ENCODE peak calls at places on chromosomes 16 and 17, in nine cellular contexts. D, L, N, T, S, K, R, M and Q are unnamed samples.

GRCh38 chr16:82220541-82220940 is 50.5 kb upstream of the MPHOSPH6 start:
- DNase-seq in D (no peak), L (no peak), N (no peak), T (no peak), S (no peak), K (no peak), R (no peak), M (no peak), Q (no peak)

GRCh38 chr16:81469710-81470481 is 25.3 kb downstream of the CMIP start:
- DNase-seq in D (no peak), L (no peak), N (no peak), T (peak), S (no peak), K (no peak), R (no peak), M (peak), Q (no peak)

GRCh38 chr16:66653581-66654350 is 42.8 kb downstream of the CMTM4 start:
- DNase-seq in D (no peak), L (peak), N (no peak), T (no peak), S (peak), K (no peak), R (peak), M (no peak), Q (no peak)

GRCh38 chr16:49843758-49844157 is 12.2 kb downstream of the ZNF423 start:
- DNase-seq in D (no peak), L (no peak), N (no peak), T (no peak), S (no peak), K (no peak), R (no peak), M (no peak), Q (no peak)

GRCh38 chr16:84141143-84141670 is 3.8 kb downstream of the HSDL1 start:
- DNase-seq in D (no peak), L (no peak), N (no peak), T (peak), S (no peak), K (no peak), R (no peak), M (no peak), Q (no peak)

GRCh38 chr17:78322858-78323455 is 36.9 kb downstream of the SOCS3 start:
- DNase-seq in D (peak), L (no peak), N (no peak), T (no peak), S (peak), K (peak), R (peak), M (peak), Q (no peak)

GRCh38 chr16:27551046-27551445 is 1.1 kb downstream of the KATNIP start:
- DNase-seq in D (no peak), L (no peak), N (no peak), T (no peak), S (peak), K (no peak), R (no peak), M (no peak), Q (no peak)

GRCh38 chr17:45144199-45145034 is 3.9 kb upstream of the HEXIM1 start:
- DNase-seq in D (peak), L (no peak), N (no peak), T (no peak), S (peak), K (no peak), R (peak), M (peak), Q (no peak)

GRCh38 chr17:9004132-9004960 is 17.0 kb upstream of the NTN1 start:
- DNase-seq in D (no peak), L (no peak), N (no peak), T (no peak), S (no peak), K (no peak), R (no peak), M (no peak), Q (no peak)

GRCh38 chr17:80089762-80090161 is 11.6 kb upstream of the GAA start:
- DNase-seq in D (no peak), L (no peak), N (no peak), T (no peak), S (no peak), K (no peak), R (no peak), M (no peak), Q (no peak)

GRCh38 chr16:57752203-57752580 is 16.6 kb downstream of the KATNB1 start:
- DNase-seq in D (no peak), L (no peak), N (no peak), T (no peak), S (no peak), K (no peak), R (no peak), M (no peak), Q (no peak)

GRCh38 chr17:81934850-81935708 is 2.0 kb downstream of the PYCR1 start:
- DNase-seq in D (no peak), L (no peak), N (no peak), T (no peak), S (no peak), K (no peak), R (no peak), M (no peak), Q (no peak)

GRCh38 chr17:65290616-65291015 is 153.4 kb downstream of the RGS9 start:
- DNase-seq in D (no peak), L (no peak), N (peak), T (no peak), S (no peak), K (no peak), R (no peak), M (no peak), Q (no peak)

GRCh38 chr17:2612630-2613029 is 19.2 kb downstream of the PAFAH1B1 start:
- DNase-seq in D (no peak), L (no peak), N (no peak), T (no peak), S (no peak), K (no peak), R (no peak), M (no peak), Q (no peak)

GRCh38 chr16:4240624-4241023 is 1.3 kb downstream of the SRL start:
- DNase-seq in D (peak), L (no peak), N (no peak), T (no peak), S (no peak), K (no peak), R (no peak), M (peak), Q (no peak)

DNA sequence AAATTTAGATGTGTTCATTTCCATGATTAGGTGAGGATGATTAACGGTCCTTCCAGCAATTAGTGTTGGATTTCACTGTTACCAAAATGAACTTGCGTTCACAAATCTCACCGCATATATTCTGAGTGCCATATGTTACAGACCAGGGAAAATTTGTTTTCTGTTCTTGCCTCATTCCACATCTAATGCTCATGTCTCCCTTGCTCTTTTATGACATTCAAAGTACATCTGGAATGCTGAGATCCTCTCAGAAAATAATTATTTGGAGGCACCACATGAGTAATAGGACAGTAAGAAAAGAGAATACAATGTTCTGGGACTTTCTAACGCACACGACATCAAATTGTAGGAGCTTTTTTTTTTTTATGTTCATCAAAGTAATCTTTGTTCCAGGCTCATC is 406.5 kb downstream of the SHISA9 start:
- DNase-seq in D (no peak), L (no peak), N (no peak), T (no peak), S (peak), K (no peak), R (no peak), M (no peak), Q (no peak)
- TF ChIP-seq CTCF in D (no peak), L (no peak), N (no peak), T (no peak), S (no peak), K (no peak), R (no peak), M (no peak), Q (no peak)

GRCh38 chr16:30152517-30152916 is 29.5 kb upstream of the MAPK3 start:
- DNase-seq in D (no peak), L (no peak), N (no peak), T (no peak), S (no peak), K (no peak), R (no peak), M (no peak), Q (no peak)
- H3K4me3 ChIP-seq in D (no peak), L (no peak), N (no peak), T (no peak), S (no peak), K (no peak), R (no peak), M (no peak), Q (no peak)

DNA sequence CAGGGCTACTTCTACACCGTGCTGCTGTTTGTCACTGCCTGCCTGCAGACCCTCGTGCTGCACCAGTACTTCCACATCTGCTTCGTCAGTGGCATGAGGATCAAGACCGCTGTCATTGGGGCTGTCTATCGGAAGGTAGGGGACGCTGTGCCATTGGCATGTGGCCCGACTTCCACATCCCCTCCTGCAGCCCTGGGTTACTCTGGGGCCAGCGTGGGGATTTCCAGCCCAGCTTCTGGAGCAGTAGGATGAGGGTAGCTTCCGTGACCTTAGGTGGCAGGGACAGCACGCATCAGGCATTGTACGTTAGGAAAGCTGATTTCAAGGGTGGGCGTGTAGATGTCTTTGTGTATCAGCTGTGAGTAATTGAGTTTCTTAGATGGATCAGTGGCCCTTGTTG is 96.5 kb downstream of the ABCC1 start:
- DNase-seq in D (no peak), L (no peak), N (no peak), T (peak), S (no peak), K (no peak), R (no peak), M (no peak), Q (no peak)
- TF ChIP-seq CTCF in D (no peak), L (no peak), N (no peak), T (peak), S (peak), K (no peak), R (no peak), M (no peak), Q (peak)

GRCh38 chr16:64898159-64898558 is 223.7 kb downstream of the CDH11 start:
- DNase-seq in D (no peak), L (no peak), N (no peak), T (no peak), S (no peak), K (no peak), R (no peak), M (no peak), Q (no peak)

GRCh38 chr16:64892843-64893242 is 229.0 kb downstream of the CDH11 start:
- DNase-seq in D (no peak), L (peak), N (no peak), T (no peak), S (peak), K (no peak), R (peak), M (no peak), Q (no peak)

DNA sequence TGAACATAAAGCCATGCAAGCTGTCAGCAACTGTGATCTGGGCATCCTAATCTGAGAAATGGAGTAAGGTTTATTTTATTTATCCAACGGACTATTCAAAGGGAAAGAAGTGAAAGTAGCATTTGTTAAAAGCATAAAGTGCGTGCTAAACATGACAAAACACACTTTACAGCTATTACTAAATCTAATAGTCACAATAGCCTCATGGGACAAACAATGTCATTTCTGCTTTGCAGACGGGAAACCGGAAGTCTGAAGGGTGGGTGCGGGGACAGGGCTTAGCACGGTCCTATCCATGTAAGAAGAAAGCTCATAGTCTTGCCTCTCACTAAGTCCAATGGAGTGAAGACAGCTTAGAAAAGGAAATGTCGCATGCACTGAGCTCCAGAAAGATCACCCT is 228.5 kb downstream of the CDH11 start:
- DNase-seq in D (peak), L (no peak), N (no peak), T (no peak), S (peak), K (no peak), R (no peak), M (no peak), Q (no peak)
- H3K4me3 ChIP-seq in D (no peak), L (peak), N (no peak), T (no peak), S (peak), K (peak), R (no peak), M (no peak), Q (no peak)

DNA sequence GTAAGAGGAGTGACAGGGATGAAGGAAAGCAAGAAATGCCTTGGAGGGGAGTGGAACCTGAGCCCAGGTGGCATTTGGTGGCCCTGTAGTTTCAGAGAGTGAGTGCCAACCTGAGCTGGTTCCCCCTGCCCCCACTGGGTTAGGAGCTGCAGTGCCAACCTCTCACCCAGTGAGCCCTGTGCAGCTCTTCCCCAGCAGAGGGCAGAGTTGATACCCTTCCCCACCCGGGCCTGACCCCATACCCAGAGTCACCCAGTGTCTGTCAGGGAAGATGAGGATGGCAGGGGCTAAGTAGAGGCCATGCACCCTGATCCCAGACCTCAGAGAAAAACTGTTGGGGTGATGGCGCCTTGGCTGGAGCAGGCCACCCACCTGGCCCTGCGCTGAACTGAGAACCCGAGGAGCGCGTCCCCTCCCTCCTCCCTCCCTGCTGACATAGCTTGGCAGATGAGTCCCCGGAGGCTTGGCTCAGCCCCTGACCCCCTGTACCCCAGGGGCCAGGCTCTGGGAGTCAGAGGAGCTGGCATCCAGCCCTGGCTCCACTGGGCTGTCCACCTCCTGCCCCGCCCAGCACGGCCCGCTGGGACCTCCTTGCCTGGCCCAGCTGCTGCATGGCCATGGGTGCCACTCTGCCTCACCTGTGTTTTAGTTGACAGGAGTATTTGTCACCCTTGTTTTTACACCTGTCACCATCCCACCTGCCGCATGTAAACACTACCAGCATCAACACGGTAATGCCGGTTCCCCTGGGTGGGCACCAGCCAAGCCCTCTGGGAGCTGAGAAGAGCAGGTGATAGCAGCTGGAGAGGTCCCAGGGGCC is 113.9 kb downstream of the AMFR start:
- DNase-seq in D (no peak), L (no peak), N (no peak), T (peak), S (no peak), K (no peak), R (no peak), M (no peak), Q (no peak)
- TF ChIP-seq CTCF in D (no peak), L (no peak), N (no peak), T (peak), S (no peak), K (no peak), R (peak), M (peak), Q (peak)